ENCODE peak calls at places on chromosomes 6 and 20, in four cellular contexts. A is Calu3, T is nephron progenitor cell, N is HFFc6. D is an unnamed sample.

GRCh38 chr6:149425224-149425623 is 25.2 kb downstream of the SUMO4 start:
- DNase-seq in A (no peak), T (no peak), N (no peak), D (no peak)

GRCh38 chr6:34182751-34183531 is 37.1 kb upstream of the GRM4 start:
- DNase-seq in A (no peak), T (no peak), N (no peak), D (no peak)

GRCh38 chr6:129980821-129981220 is 37.6 kb upstream of the L3MBTL3 start:
- DNase-seq in A (no peak), T (no peak), N (no peak), D (no peak)

GRCh38 chr6:41939091-41939847 is 2.3 kb downstream of the CCND3 start:
- DNase-seq in A (no peak), T (peak), N (peak), D (no peak)

GRCh38 chr20:36344517-36345132 is 38.5 kb downstream of the DLGAP4 start:
- DNase-seq in A (peak), T (peak), N (peak), D (no peak)

GRCh38 chr6:39295538-39295937 is 18.7 kb downstream of the KCNK17 start:
- DNase-seq in A (no peak), T (no peak), N (no peak), D (no peak)

GRCh38 chr6:38216451-38216850 is 396.9 kb downstream of the ZFAND3 start:
- DNase-seq in A (no peak), T (no peak), N (no peak), D (no peak)

GRCh38 chr20:4667371-4667773 is 54.3 kb upstream of the PRND start:
- DNase-seq in A (no peak), T (no peak), N (no peak), D (no peak)

GRCh38 chr20:49823152-49823847 is 10.7 kb downstream of the SLC9A8 start:
- DNase-seq in A (no peak), T (no peak), N (no peak), D (no peak)

GRCh38 chr6:98648211-98648914 is 186.0 kb upstream of the POU3F2 start:
- DNase-seq in A (no peak), T (no peak), N (no peak), D (no peak)

GRCh38 chr20:33896509-33896908 is 85.4 kb downstream of the CHMP4B start:
- DNase-seq in A (no peak), T (no peak), N (peak), D (no peak)

GRCh38 chr6:108263371-108263770 is 2.5 kb upstream of the SNX3 start:
- DNase-seq in A (no peak), T (no peak), N (no peak), D (no peak)

GRCh38 chr20:45450097-45450818 is 19.3 kb upstream of the WFDC2 start:
- DNase-seq in A (peak), T (no peak), N (peak), D (peak)

GRCh38 chr6:14217728-14218637 is 100.4 kb downstream of the CD83 start:
- DNase-seq in A (no peak), T (no peak), N (no peak), D (no peak)

GRCh38 chr20:50855498-50856474 is 60.9 kb downstream of the BCAS4 start:
- DNase-seq in A (peak), T (no peak), N (peak), D (no peak)

GRCh38 chr6:158046201-158047119 is 64.8 kb downstream of the SYNJ2 start:
- DNase-seq in A (no peak), T (no peak), N (no peak), D (no peak)

GRCh38 chr6:143372199-143372882 is 78.2 kb downstream of the ADAT2 start:
- DNase-seq in A (no peak), T (no peak), N (no peak), D (no peak)

GRCh38 chr6:143376861-143377260 is 73.6 kb downstream of the ADAT2 start:
- DNase-seq in A (no peak), T (no peak), N (no peak), D (no peak)

GRCh38 chr6:143375022-143375585 is 75.4 kb downstream of the ADAT2 start:
- DNase-seq in A (no peak), T (no peak), N (no peak), D (no peak)

GRCh38 chr6:143370972-143371371 is 79.5 kb downstream of the ADAT2 start:
- DNase-seq in A (no peak), T (no peak), N (no peak), D (no peak)

DNA sequence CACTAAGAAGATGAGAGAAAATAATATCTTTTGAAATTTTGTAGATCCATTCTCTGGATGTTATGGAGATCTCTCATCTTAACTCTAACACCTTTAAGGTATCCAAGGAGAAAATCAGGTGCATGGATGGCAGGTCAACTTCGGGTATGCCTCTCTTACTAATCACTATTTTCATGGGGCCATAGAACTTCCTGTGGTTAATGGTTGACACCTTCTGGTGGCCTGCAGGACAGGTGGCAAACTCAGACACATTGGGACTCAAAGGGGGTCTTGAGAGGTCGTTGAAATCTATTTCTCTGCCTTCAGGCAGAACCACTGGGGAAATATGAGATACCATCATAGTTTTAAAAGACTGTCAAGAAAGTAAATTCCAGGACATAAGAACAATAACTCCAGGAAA is 76.5 kb downstream of the ADAT2 start:
- DNase-seq in A (no peak), T (no peak), N (no peak), D (no peak)
- TF ChIP-seq CTCF in A (no peak), T (no peak), N (no peak), D (no peak)

DNA sequence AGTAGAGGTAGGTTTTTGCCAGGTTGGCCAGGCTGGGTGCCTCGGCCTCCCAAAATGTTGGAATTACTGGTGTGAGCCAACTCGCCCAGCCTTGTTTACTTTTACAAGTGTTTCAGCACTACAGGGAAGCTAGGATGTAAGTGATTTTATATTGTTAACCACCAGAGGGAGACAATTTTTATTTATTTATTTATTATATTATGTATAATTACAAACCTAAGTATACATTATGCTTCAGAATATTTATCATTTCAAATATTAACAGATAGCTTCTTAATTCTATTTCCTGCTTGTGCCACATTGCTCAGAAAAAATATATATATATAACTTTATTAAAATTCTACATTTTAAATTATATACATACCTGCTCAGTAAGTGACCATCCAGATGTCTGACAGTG is 9.8 kb downstream of the MMUT start:
- DNase-seq in A (no peak), T (no peak), N (no peak), D (no peak)
- TF ChIP-seq CTCF in A (peak), T (peak), N (peak), D (peak)

DNA sequence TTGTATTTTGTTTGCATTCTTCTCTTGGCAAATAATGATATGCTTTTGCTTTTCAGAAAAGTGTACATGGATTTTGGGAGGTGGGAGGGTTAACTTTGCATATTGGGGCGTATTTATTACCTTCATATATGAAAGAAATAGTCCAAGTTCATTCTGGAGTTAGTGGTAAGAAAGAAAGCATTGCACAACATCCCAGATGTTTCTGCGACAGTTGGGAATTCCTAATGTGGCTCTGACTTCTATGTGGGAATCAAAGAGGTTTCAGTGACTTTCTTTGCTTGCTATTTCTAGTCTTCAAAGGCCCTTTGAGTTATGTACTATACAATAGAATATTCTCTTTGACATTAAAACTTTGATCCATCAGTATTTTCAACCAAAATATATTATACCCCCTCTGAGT is 78.1 kb downstream of the MMUT start:
- DNase-seq in A (no peak), T (no peak), N (no peak), D (no peak)
- TF ChIP-seq CTCF in A (no peak), T (no peak), N (no peak), D (no peak)

DNA sequence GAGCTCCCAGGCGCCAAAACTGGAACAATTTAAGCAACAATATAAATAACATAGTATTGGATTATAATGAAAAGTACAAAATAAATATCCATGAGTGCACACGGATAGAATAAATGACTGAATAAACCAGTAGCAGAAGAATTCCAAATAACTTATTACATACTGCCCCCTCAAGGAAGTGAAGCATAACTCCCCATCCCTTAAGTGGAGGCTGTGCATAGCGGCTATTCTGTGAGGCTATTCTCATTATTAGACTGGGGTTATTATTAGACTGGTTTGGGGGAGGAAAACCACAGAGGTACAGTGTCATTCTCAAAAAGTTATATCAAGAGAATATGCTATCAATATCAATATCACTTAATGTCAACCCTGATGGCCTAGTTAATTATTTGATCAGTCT is 94.4 kb upstream of the SIRPA start:
- DNase-seq in A (no peak), T (no peak), N (peak), D (no peak)
- TF ChIP-seq CTCF in A (no peak), T (peak), N (peak), D (peak)

DNA sequence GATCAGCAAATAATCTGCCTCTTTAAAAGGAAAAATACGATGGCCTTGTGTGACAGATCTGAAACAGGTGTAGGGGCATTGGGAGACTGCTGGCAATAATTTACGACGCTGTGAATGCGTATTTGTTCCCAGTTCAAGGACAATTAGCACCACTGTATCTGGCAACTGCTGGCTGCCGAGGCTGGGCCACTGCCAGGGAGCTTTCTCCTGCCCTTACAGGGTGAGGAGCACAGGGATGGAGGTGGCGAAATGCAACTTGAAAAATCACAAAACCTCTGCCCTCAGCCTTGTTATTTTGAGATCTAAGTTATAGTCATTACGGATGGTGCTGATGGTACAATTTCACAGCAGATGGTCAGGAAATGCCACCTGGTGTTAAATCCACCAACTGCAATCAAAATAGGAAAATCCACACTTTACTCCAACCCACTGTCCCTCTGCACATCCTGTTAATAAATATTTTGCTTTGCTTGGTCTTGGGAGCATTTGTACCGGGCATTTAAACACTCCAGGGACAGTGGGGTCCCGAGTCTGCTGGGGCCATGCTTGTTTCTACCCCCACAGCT is 6.4 kb downstream of the MYLK4 start:
- DNase-seq in A (no peak), T (no peak), N (peak), D (no peak)
- TF ChIP-seq CTCF in A (peak), T (no peak), N (peak), D (peak)